ENCODE peak calls at places on chromosomes 5 and 9, in four cellular contexts. One of them, this sample, is unnamed.
A peak's percentile ranks its signal among the peaks of the same experiment; 100 is the strongest.

GRCh38 chr9:136052991-136053756 is 41.9 kb downstream of the NACC2 start:
- DNase-seq in SJSA1: peak; percentile 33
- DNase-seq in spleen: no peak
- DNase-seq in GM23248: peak; percentile 38
- DNase-seq in this sample: no peak

GRCh38 chr5:124644138-124644537 is 102.3 kb downstream of the ZNF608 start:
- DNase-seq in SJSA1: no peak
- DNase-seq in spleen: no peak
- DNase-seq in GM23248: peak; percentile 48
- DNase-seq in this sample: no peak

GRCh38 chr9:110432253-110432652 is 94.6 kb upstream of the TXNDC8 start:
- DNase-seq in SJSA1: no peak
- DNase-seq in spleen: no peak
- DNase-seq in GM23248: peak; percentile 89
- DNase-seq in this sample: no peak

GRCh38 chr5:7392401-7393024 is 3.4 kb upstream of the ADCY2 start:
- DNase-seq in SJSA1: peak; percentile 35
- DNase-seq in spleen: no peak
- DNase-seq in GM23248: peak; percentile 75
- DNase-seq in this sample: peak; percentile 3

GRCh38 chr5:151051066-151051930 is 29.5 kb downstream of the TNIP1 start:
- DNase-seq in SJSA1: peak; percentile 77
- DNase-seq in spleen: peak; percentile 91
- DNase-seq in GM23248: peak; percentile 81
- DNase-seq in this sample: no peak

GRCh38 chr9:34623386-34624235 is 3.3 kb upstream of the DCTN3 start:
- DNase-seq in SJSA1: no peak
- DNase-seq in spleen: peak; percentile 81
- DNase-seq in GM23248: no peak
- DNase-seq in this sample: no peak

GRCh38 chr9:130500340-130500771 is 55.6 kb downstream of the ASS1 start:
- DNase-seq in SJSA1: no peak
- DNase-seq in spleen: no peak
- DNase-seq in GM23248: no peak
- DNase-seq in this sample: no peak

GRCh38 chr5:94968507-94969095 is 316.3 kb downstream of the MCTP1 start:
- DNase-seq in SJSA1: peak; percentile 81
- DNase-seq in spleen: no peak
- DNase-seq in GM23248: peak; percentile 77
- DNase-seq in this sample: peak; percentile 11

GRCh38 chr5:53109041-53109435 is 519 bp downstream of the MOCS2 start:
- DNase-seq in SJSA1: no peak
- DNase-seq in spleen: no peak
- DNase-seq in GM23248: peak; percentile 38
- DNase-seq in this sample: no peak

GRCh38 chr9:125511780-125512179 is 195.2 kb downstream of the MAPKAP1 start:
- DNase-seq in SJSA1: no peak
- DNase-seq in spleen: no peak
- DNase-seq in GM23248: no peak
- DNase-seq in this sample: no peak

GRCh38 chr9:35071814-35072460 is 488 bp downstream of the VCP start:
- DNase-seq in SJSA1: peak; percentile 82
- DNase-seq in spleen: peak; percentile 97
- DNase-seq in GM23248: peak; percentile 96
- DNase-seq in this sample: no peak

GRCh38 chr5:51732304-51732703 is 349.1 kb downstream of the ISL1 start:
- DNase-seq in SJSA1: no peak
- DNase-seq in spleen: no peak
- DNase-seq in GM23248: no peak
- DNase-seq in this sample: no peak

GRCh38 chr9:96129698-96130097 is 172.3 kb downstream of the HSD17B3 start:
- DNase-seq in SJSA1: peak; percentile 64
- DNase-seq in spleen: no peak
- DNase-seq in GM23248: no peak
- DNase-seq in this sample: no peak

GRCh38 chr5:92836861-92837755 is 743.9 kb downstream of the NR2F1-AS1 start:
- DNase-seq in SJSA1: no peak
- DNase-seq in spleen: no peak
- DNase-seq in GM23248: peak; percentile 70
- DNase-seq in this sample: peak; percentile 38

GRCh38 chr5:132310141-132310834 is 16.1 kb downstream of the SLC22A4 start:
- DNase-seq in SJSA1: no peak
- DNase-seq in spleen: no peak
- DNase-seq in GM23248: peak; percentile 33
- DNase-seq in this sample: no peak

GRCh38 chr5:122091942-122092600 is 14.0 kb upstream of the LOX start:
- DNase-seq in SJSA1: no peak
- DNase-seq in spleen: no peak
- DNase-seq in GM23248: peak; percentile 81
- DNase-seq in this sample: no peak

GRCh38 chr5:125812631-125813030 is 610.6 kb upstream of the GRAMD2B start:
- DNase-seq in SJSA1: no peak
- DNase-seq in spleen: no peak
- DNase-seq in GM23248: no peak
- DNase-seq in this sample: no peak

GRCh38 chr9:115941561-115942315 is 211.9 kb upstream of the PAPPA start:
- DNase-seq in SJSA1: peak; percentile 31
- DNase-seq in spleen: no peak
- DNase-seq in GM23248: peak; percentile 61
- DNase-seq in this sample: no peak

GRCh38 chr5:84628918-84629317 is 244.2 kb upstream of the EDIL3 start:
- DNase-seq in SJSA1: no peak
- DNase-seq in spleen: no peak
- DNase-seq in GM23248: no peak
- DNase-seq in this sample: no peak

GRCh38 chr5:94288937-94289336 is 329.5 kb downstream of the KIAA0825 start:
- DNase-seq in SJSA1: peak; percentile 54
- DNase-seq in spleen: no peak
- DNase-seq in GM23248: peak; percentile 68
- DNase-seq in this sample: peak; percentile 46

GRCh38 chr9:88992556-88992955 is 1.3 kb downstream of the S1PR3 start:
- DNase-seq in SJSA1: no peak
- DNase-seq in spleen: no peak
- DNase-seq in GM23248: peak; percentile 49
- DNase-seq in this sample: no peak

GRCh38 chr9:89483592-89484474 is 14.1 kb downstream of the SEMA4D start:
- DNase-seq in SJSA1: no peak
- DNase-seq in spleen: peak; percentile 95
- DNase-seq in GM23248: no peak
- DNase-seq in this sample: no peak

GRCh38 chr5:94672746-94673145 is 54.3 kb downstream of the SLF1 start:
- DNase-seq in SJSA1: no peak
- DNase-seq in spleen: no peak
- DNase-seq in GM23248: no peak
- DNase-seq in this sample: no peak

GRCh38 chr9:81771606-81772005 is 82.3 kb upstream of the TLE1 start:
- DNase-seq in SJSA1: no peak
- DNase-seq in spleen: no peak
- DNase-seq in GM23248: peak; percentile 22
- DNase-seq in this sample: no peak

GRCh38 chr5:151123897-151124751 is 33.5 kb downstream of the ANXA6 start:
- DNase-seq in SJSA1: no peak
- DNase-seq in spleen: peak; percentile 92
- DNase-seq in GM23248: peak; percentile 45
- DNase-seq in this sample: no peak

GRCh38 chr9:81557957-81558791 is 131.2 kb downstream of the TLE1 start:
- DNase-seq in SJSA1: peak; percentile 50
- DNase-seq in spleen: no peak
- DNase-seq in GM23248: peak; percentile 76
- DNase-seq in this sample: peak; percentile 88

GRCh38 chr9:131951905-131952304 is 127.8 kb downstream of the MED27 start:
- DNase-seq in SJSA1: no peak
- DNase-seq in spleen: no peak
- DNase-seq in GM23248: peak; percentile 69
- DNase-seq in this sample: peak; percentile 9

GRCh38 chr5:148372883-148373282 is 10.9 kb upstream of the FBXO38 start:
- DNase-seq in SJSA1: no peak
- DNase-seq in spleen: no peak
- DNase-seq in GM23248: peak; percentile 18
- DNase-seq in this sample: no peak

GRCh38 chr5:101785090-101785489 is 511.0 kb downstream of the SLCO4C1 start:
- DNase-seq in SJSA1: no peak
- DNase-seq in spleen: no peak
- DNase-seq in GM23248: no peak
- DNase-seq in this sample: no peak

GRCh38 chr5:173201636-173202265 is 33.3 kb downstream of the NKX2-5 start:
- DNase-seq in SJSA1: peak; percentile 60
- DNase-seq in spleen: no peak
- DNase-seq in GM23248: peak; percentile 96
- DNase-seq in this sample: peak; percentile 32

GRCh38 chr5:2751592-2752021 is at the start of gene IRX2:
- DNase-seq in SJSA1: peak; percentile 90
- DNase-seq in spleen: no peak
- DNase-seq in GM23248: peak; percentile 99
- DNase-seq in this sample: peak; percentile 74

GRCh38 chr5:166772770-166773169 is 1518.7 kb upstream of the WWC1 start:
- DNase-seq in SJSA1: peak; percentile 79
- DNase-seq in spleen: no peak
- DNase-seq in GM23248: peak; percentile 3
- DNase-seq in this sample: no peak

GRCh38 chr9:101639785-101640437 is 45.1 kb upstream of the PPP3R2 start:
- DNase-seq in SJSA1: no peak
- DNase-seq in spleen: no peak
- DNase-seq in GM23248: no peak
- DNase-seq in this sample: no peak

GRCh38 chr9:137556069-137556838 is 4.6 kb downstream of the MRPL41 start:
- DNase-seq in SJSA1: no peak
- DNase-seq in spleen: no peak
- DNase-seq in GM23248: no peak
- DNase-seq in this sample: no peak
- H3K36me3 ChIP-seq in SJSA1: peaks cover 58% of the 10 kb centered on the region
- H3K36me3 ChIP-seq in spleen: peaks cover 66% of the 10 kb centered on the region
- H3K36me3 ChIP-seq in GM23248: peaks cover 20% of the 10 kb centered on the region
- H3K36me3 ChIP-seq in this sample: peaks cover 21% of the 10 kb centered on the region

GRCh38 chr5:69350664-69351063 is 18.1 kb upstream of the CCDC125 start:
- DNase-seq in SJSA1: no peak
- DNase-seq in spleen: no peak
- DNase-seq in GM23248: no peak
- DNase-seq in this sample: no peak
- H3K36me3 ChIP-seq in SJSA1: peaks cover 54% of the 10 kb centered on the region
- H3K36me3 ChIP-seq in spleen: peaks cover 59% of the 10 kb centered on the region
- H3K36me3 ChIP-seq in GM23248: peaks cover 37% of the 10 kb centered on the region
- H3K36me3 ChIP-seq in this sample: peaks cover 5% of the 10 kb centered on the region

GRCh38 chr9:128615571-128615970 is 41.1 kb downstream of the DYNC2I2 start:
- DNase-seq in SJSA1: no peak
- DNase-seq in spleen: peak; percentile 48
- DNase-seq in GM23248: no peak
- DNase-seq in this sample: no peak

GRCh38 chr9:128611600-128612394 is 44.9 kb downstream of the DYNC2I2 start:
- DNase-seq in SJSA1: no peak
- DNase-seq in spleen: peak; percentile 40
- DNase-seq in GM23248: no peak
- DNase-seq in this sample: no peak

GRCh38 chr9:128610889-128611288 is 45.8 kb downstream of the DYNC2I2 start:
- DNase-seq in SJSA1: no peak
- DNase-seq in spleen: no peak
- DNase-seq in GM23248: no peak
- DNase-seq in this sample: no peak

GRCh38 chr9:128617943-128618342 is 38.7 kb downstream of the DYNC2I2 start:
- DNase-seq in SJSA1: no peak
- DNase-seq in spleen: peak; percentile 65
- DNase-seq in GM23248: no peak
- DNase-seq in this sample: no peak

DNA sequence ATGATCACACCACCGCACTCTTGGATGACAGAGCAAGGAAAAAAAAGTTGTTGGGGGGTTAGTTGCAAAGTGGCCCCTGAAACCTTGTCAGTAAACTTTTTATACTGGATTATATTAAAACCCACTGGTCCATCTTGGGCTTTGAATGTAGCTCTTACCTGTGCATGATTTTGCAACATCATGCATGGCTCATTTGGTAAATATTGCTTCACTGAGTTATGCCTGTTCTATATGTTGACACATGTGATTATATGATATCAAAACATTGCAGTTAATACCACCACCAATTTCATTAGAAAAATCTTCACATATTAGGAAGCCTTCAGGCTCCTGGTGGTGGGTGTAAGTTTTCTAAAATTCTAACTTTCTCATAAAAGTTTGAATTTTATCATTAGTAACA is 41.9 kb downstream of the DYNC2I2 start:
- DNase-seq in SJSA1: no peak
- DNase-seq in spleen: no peak
- DNase-seq in GM23248: no peak
- DNase-seq in this sample: no peak
- H3K36me3 ChIP-seq in SJSA1: peaks cover 97% of the 10 kb centered on the region
- H3K36me3 ChIP-seq in spleen: peaks cover 100% of the 10 kb centered on the region
- H3K36me3 ChIP-seq in GM23248: peaks cover 94% of the 10 kb centered on the region
- H3K36me3 ChIP-seq in this sample: peaks cover 64% of the 10 kb centered on the region

GRCh38 chr5:143308726-143309125 is 94.8 kb downstream of the NR3C1 start:
- DNase-seq in SJSA1: no peak
- DNase-seq in spleen: no peak
- DNase-seq in GM23248: peak; percentile 69
- DNase-seq in this sample: peak; percentile 21
- H3K36me3 ChIP-seq in SJSA1: peaks cover 95% of the 10 kb centered on the region
- H3K36me3 ChIP-seq in spleen: peaks cover 97% of the 10 kb centered on the region
- H3K36me3 ChIP-seq in GM23248: peaks cover 82% of the 10 kb centered on the region
- H3K36me3 ChIP-seq in this sample: no peaks in the 10 kb centered on the region

GRCh38 chr5:225334-225733 is 7.2 kb downstream of the SDHA start:
- DNase-seq in SJSA1: no peak
- DNase-seq in spleen: no peak
- DNase-seq in GM23248: no peak
- DNase-seq in this sample: no peak

GRCh38 chr5:220008-220407 is 1.9 kb downstream of the SDHA start:
- DNase-seq in SJSA1: no peak
- DNase-seq in spleen: no peak
- DNase-seq in GM23248: peak; percentile 50
- DNase-seq in this sample: no peak

GRCh38 chr5:228886-229285 is 10.8 kb downstream of the SDHA start:
- DNase-seq in SJSA1: no peak
- DNase-seq in spleen: no peak
- DNase-seq in GM23248: no peak
- DNase-seq in this sample: no peak

GRCh38 chr5:219492-219891 is 1.4 kb downstream of the SDHA start:
- DNase-seq in SJSA1: peak; percentile 12
- DNase-seq in spleen: no peak
- DNase-seq in GM23248: peak; percentile 74
- DNase-seq in this sample: no peak

GRCh38 chr5:223791-224190 is 5.7 kb downstream of the SDHA start:
- DNase-seq in SJSA1: no peak
- DNase-seq in spleen: no peak
- DNase-seq in GM23248: no peak
- DNase-seq in this sample: no peak
- H3K36me3 ChIP-seq in SJSA1: peaks cover 34% of the 10 kb centered on the region
- H3K36me3 ChIP-seq in spleen: peaks cover 52% of the 10 kb centered on the region
- H3K36me3 ChIP-seq in GM23248: peaks cover 31% of the 10 kb centered on the region
- H3K36me3 ChIP-seq in this sample: peaks cover 25% of the 10 kb centered on the region

This sample was measured in BJ.